ENCODE peak calls at places on chromosomes 12 and 14, in nine cellular contexts. One of them, this sample, is unnamed.

GRCh38 chr12:38771871-38772270 is 133.5 kb downstream of the CPNE8 start:
- DNase-seq in colonic mucosa: no peak
- DNase-seq in testis: no peak
- DNase-seq in fibroblast of mammary gland: no peak
- DNase-seq in hippocampal formation: no peak
- DNase-seq in stimulated activated CD8-positive, alpha-beta memory T cell treated with anti-CD3 and anti-CD28 coated beads, Interleukin-7, amount 100 ng/mL, for 4 hours: no peak
- DNase-seq in Peyer's patch: no peak
- DNase-seq in NCI-H446: no peak
- DNase-seq in activated gamma-delta T cell treated with Interleukin-2 at 50 U/mL for 16 hours: no peak
- DNase-seq in this sample: peak

GRCh38 chr14:105325303-105325702 is 10.8 kb downstream of the PACS2 start:
- DNase-seq in colonic mucosa: no peak
- DNase-seq in testis: no peak
- DNase-seq in fibroblast of mammary gland: no peak
- DNase-seq in hippocampal formation: no peak
- DNase-seq in stimulated activated CD8-positive, alpha-beta memory T cell treated with anti-CD3 and anti-CD28 coated beads, Interleukin-7, amount 100 ng/mL, for 4 hours: no peak
- DNase-seq in Peyer's patch: no peak
- DNase-seq in NCI-H446: no peak
- DNase-seq in activated gamma-delta T cell treated with Interleukin-2 at 50 U/mL for 16 hours: no peak
- DNase-seq in this sample: no peak

GRCh38 chr12:6192604-6193380 is 7.4 kb upstream of the CD9 start:
- DNase-seq in colonic mucosa: no peak
- DNase-seq in testis: no peak
- DNase-seq in fibroblast of mammary gland: no peak
- DNase-seq in hippocampal formation: no peak
- DNase-seq in stimulated activated CD8-positive, alpha-beta memory T cell treated with anti-CD3 and anti-CD28 coated beads, Interleukin-7, amount 100 ng/mL, for 4 hours: no peak
- DNase-seq in Peyer's patch: no peak
- DNase-seq in NCI-H446: no peak
- DNase-seq in activated gamma-delta T cell treated with Interleukin-2 at 50 U/mL for 16 hours: no peak
- DNase-seq in this sample: no peak

GRCh38 chr12:47312794-47313426 is 233.2 kb upstream of the AMIGO2 start:
- DNase-seq in colonic mucosa: no peak
- DNase-seq in testis: no peak
- DNase-seq in fibroblast of mammary gland: no peak
- DNase-seq in hippocampal formation: no peak
- DNase-seq in stimulated activated CD8-positive, alpha-beta memory T cell treated with anti-CD3 and anti-CD28 coated beads, Interleukin-7, amount 100 ng/mL, for 4 hours: no peak
- DNase-seq in Peyer's patch: no peak
- DNase-seq in NCI-H446: no peak
- DNase-seq in activated gamma-delta T cell treated with Interleukin-2 at 50 U/mL for 16 hours: no peak
- DNase-seq in this sample: no peak

GRCh38 chr12:30835216-30835615 is 80.5 kb upstream of the CAPRIN2 start:
- DNase-seq in colonic mucosa: no peak
- DNase-seq in testis: no peak
- DNase-seq in fibroblast of mammary gland: no peak
- DNase-seq in hippocampal formation: no peak
- DNase-seq in stimulated activated CD8-positive, alpha-beta memory T cell treated with anti-CD3 and anti-CD28 coated beads, Interleukin-7, amount 100 ng/mL, for 4 hours: no peak
- DNase-seq in Peyer's patch: no peak
- DNase-seq in NCI-H446: no peak
- DNase-seq in activated gamma-delta T cell treated with Interleukin-2 at 50 U/mL for 16 hours: no peak
- DNase-seq in this sample: no peak

GRCh38 chr12:56119361-56119796 is 1.3 kb downstream of the ZC3H10 start:
- DNase-seq in colonic mucosa: peak
- DNase-seq in testis: peak
- DNase-seq in fibroblast of mammary gland: peak
- DNase-seq in hippocampal formation: peak
- DNase-seq in stimulated activated CD8-positive, alpha-beta memory T cell treated with anti-CD3 and anti-CD28 coated beads, Interleukin-7, amount 100 ng/mL, for 4 hours: peak
- DNase-seq in Peyer's patch: no peak
- DNase-seq in NCI-H446: peak
- DNase-seq in activated gamma-delta T cell treated with Interleukin-2 at 50 U/mL for 16 hours: peak
- DNase-seq in this sample: peak

GRCh38 chr14:73097421-73097820 is 38.9 kb upstream of the PSEN1 start:
- DNase-seq in colonic mucosa: no peak
- DNase-seq in testis: no peak
- DNase-seq in fibroblast of mammary gland: no peak
- DNase-seq in hippocampal formation: no peak
- DNase-seq in stimulated activated CD8-positive, alpha-beta memory T cell treated with anti-CD3 and anti-CD28 coated beads, Interleukin-7, amount 100 ng/mL, for 4 hours: no peak
- DNase-seq in Peyer's patch: no peak
- DNase-seq in NCI-H446: no peak
- DNase-seq in activated gamma-delta T cell treated with Interleukin-2 at 50 U/mL for 16 hours: no peak
- DNase-seq in this sample: no peak

GRCh38 chr14:22908601-22909000 is 10.3 kb downstream of the RBM23 start:
- DNase-seq in colonic mucosa: no peak
- DNase-seq in testis: no peak
- DNase-seq in fibroblast of mammary gland: peak
- DNase-seq in hippocampal formation: no peak
- DNase-seq in stimulated activated CD8-positive, alpha-beta memory T cell treated with anti-CD3 and anti-CD28 coated beads, Interleukin-7, amount 100 ng/mL, for 4 hours: no peak
- DNase-seq in Peyer's patch: no peak
- DNase-seq in NCI-H446: no peak
- DNase-seq in activated gamma-delta T cell treated with Interleukin-2 at 50 U/mL for 16 hours: no peak
- DNase-seq in this sample: no peak

GRCh38 chr12:117228239-117228638 is 38.0 kb upstream of the FBXO21 start:
- DNase-seq in colonic mucosa: no peak
- DNase-seq in testis: no peak
- DNase-seq in fibroblast of mammary gland: peak
- DNase-seq in hippocampal formation: no peak
- DNase-seq in stimulated activated CD8-positive, alpha-beta memory T cell treated with anti-CD3 and anti-CD28 coated beads, Interleukin-7, amount 100 ng/mL, for 4 hours: no peak
- DNase-seq in Peyer's patch: no peak
- DNase-seq in NCI-H446: no peak
- DNase-seq in activated gamma-delta T cell treated with Interleukin-2 at 50 U/mL for 16 hours: no peak
- DNase-seq in this sample: no peak

GRCh38 chr14:69979882-69980281 is 100.7 kb downstream of the SMOC1 start:
- DNase-seq in colonic mucosa: no peak
- DNase-seq in testis: no peak
- DNase-seq in fibroblast of mammary gland: no peak
- DNase-seq in hippocampal formation: peak
- DNase-seq in stimulated activated CD8-positive, alpha-beta memory T cell treated with anti-CD3 and anti-CD28 coated beads, Interleukin-7, amount 100 ng/mL, for 4 hours: no peak
- DNase-seq in Peyer's patch: no peak
- DNase-seq in NCI-H446: no peak
- DNase-seq in activated gamma-delta T cell treated with Interleukin-2 at 50 U/mL for 16 hours: no peak
- DNase-seq in this sample: no peak

GRCh38 chr12:95231190-95231589 is 13.6 kb downstream of the VEZT start:
- DNase-seq in colonic mucosa: no peak
- DNase-seq in testis: no peak
- DNase-seq in fibroblast of mammary gland: peak
- DNase-seq in hippocampal formation: no peak
- DNase-seq in stimulated activated CD8-positive, alpha-beta memory T cell treated with anti-CD3 and anti-CD28 coated beads, Interleukin-7, amount 100 ng/mL, for 4 hours: no peak
- DNase-seq in Peyer's patch: no peak
- DNase-seq in NCI-H446: no peak
- DNase-seq in activated gamma-delta T cell treated with Interleukin-2 at 50 U/mL for 16 hours: no peak
- DNase-seq in this sample: no peak

GRCh38 chr12:132710422-132711168 is at the start of gene PGAM5:
- DNase-seq in colonic mucosa: peak
- DNase-seq in testis: peak
- DNase-seq in fibroblast of mammary gland: peak
- DNase-seq in hippocampal formation: peak
- DNase-seq in stimulated activated CD8-positive, alpha-beta memory T cell treated with anti-CD3 and anti-CD28 coated beads, Interleukin-7, amount 100 ng/mL, for 4 hours: peak
- DNase-seq in Peyer's patch: peak
- DNase-seq in NCI-H446: peak
- DNase-seq in activated gamma-delta T cell treated with Interleukin-2 at 50 U/mL for 16 hours: peak
- DNase-seq in this sample: peak

GRCh38 chr12:126700115-126700514 is 1566.9 kb upstream of the TMEM132C start:
- DNase-seq in colonic mucosa: no peak
- DNase-seq in testis: no peak
- DNase-seq in fibroblast of mammary gland: no peak
- DNase-seq in hippocampal formation: no peak
- DNase-seq in stimulated activated CD8-positive, alpha-beta memory T cell treated with anti-CD3 and anti-CD28 coated beads, Interleukin-7, amount 100 ng/mL, for 4 hours: no peak
- DNase-seq in Peyer's patch: no peak
- DNase-seq in NCI-H446: no peak
- DNase-seq in activated gamma-delta T cell treated with Interleukin-2 at 50 U/mL for 16 hours: no peak
- DNase-seq in this sample: no peak

GRCh38 chr12:117439531-117440001 is 78.1 kb upstream of the NOS1 start:
- DNase-seq in colonic mucosa: no peak
- DNase-seq in testis: no peak
- DNase-seq in fibroblast of mammary gland: no peak
- DNase-seq in hippocampal formation: no peak
- DNase-seq in stimulated activated CD8-positive, alpha-beta memory T cell treated with anti-CD3 and anti-CD28 coated beads, Interleukin-7, amount 100 ng/mL, for 4 hours: no peak
- DNase-seq in Peyer's patch: no peak
- DNase-seq in NCI-H446: no peak
- DNase-seq in activated gamma-delta T cell treated with Interleukin-2 at 50 U/mL for 16 hours: no peak
- DNase-seq in this sample: no peak

GRCh38 chr12:53425515-53426150 is 2.0 kb downstream of the AMHR2 start:
- DNase-seq in colonic mucosa: no peak
- DNase-seq in testis: peak
- DNase-seq in fibroblast of mammary gland: no peak
- DNase-seq in hippocampal formation: no peak
- DNase-seq in stimulated activated CD8-positive, alpha-beta memory T cell treated with anti-CD3 and anti-CD28 coated beads, Interleukin-7, amount 100 ng/mL, for 4 hours: no peak
- DNase-seq in Peyer's patch: no peak
- DNase-seq in NCI-H446: no peak
- DNase-seq in activated gamma-delta T cell treated with Interleukin-2 at 50 U/mL for 16 hours: no peak
- DNase-seq in this sample: no peak